ENCODE peak calls at places on chromosomes 2 and 18, in nine cellular contexts. One of them, this sample, is unnamed.

GRCh38 chr2:104845552-104845931 is 8.4 kb upstream of the POU3F3 start:
- DNase-seq in OCI-LY7: no peak
- DNase-seq in prostate gland: no peak
- DNase-seq in esophagus squamous epithelium: no peak
- DNase-seq in breast epithelium: no peak
- DNase-seq in upper lobe of right lung: no peak
- DNase-seq in HCT116: no peak
- DNase-seq in right atrium auricular region: no peak
- DNase-seq in LNCaP clone FGC: no peak
- DNase-seq in this sample: no peak

GRCh38 chr2:86480105-86480504 is 38.9 kb downstream of the KDM3A start:
- DNase-seq in breast epithelium: peak
- DNase-seq in LNCaP clone FGC: peak
- DNase-seq in HCT116: no peak
- DNase-seq in OCI-LY7: no peak
- DNase-seq in right atrium auricular region: no peak
- DNase-seq in upper lobe of right lung: no peak
- DNase-seq in prostate gland: peak
- DNase-seq in esophagus squamous epithelium: no peak
- DNase-seq in this sample: peak

GRCh38 chr2:30713698-30714097 is 93.5 kb downstream of the CAPN13 start:
- DNase-seq in prostate gland: no peak
- DNase-seq in right atrium auricular region: peak
- DNase-seq in upper lobe of right lung: no peak
- DNase-seq in OCI-LY7: no peak
- DNase-seq in breast epithelium: no peak
- DNase-seq in LNCaP clone FGC: no peak
- DNase-seq in HCT116: no peak
- DNase-seq in esophagus squamous epithelium: no peak
- DNase-seq in this sample: no peak

GRCh38 chr2:220882507-220882906 is 689.6 kb downstream of the EPHA4 start:
- DNase-seq in prostate gland: no peak
- DNase-seq in esophagus squamous epithelium: no peak
- DNase-seq in HCT116: no peak
- DNase-seq in breast epithelium: no peak
- DNase-seq in right atrium auricular region: no peak
- DNase-seq in upper lobe of right lung: no peak
- DNase-seq in OCI-LY7: no peak
- DNase-seq in LNCaP clone FGC: no peak
- DNase-seq in this sample: no peak

GRCh38 chr2:238596571-238597551 is 170.1 kb downstream of the ASB1 start:
- DNase-seq in prostate gland: peak
- DNase-seq in HCT116: peak
- DNase-seq in breast epithelium: no peak
- DNase-seq in LNCaP clone FGC: peak
- DNase-seq in esophagus squamous epithelium: no peak
- DNase-seq in OCI-LY7: no peak
- DNase-seq in right atrium auricular region: no peak
- DNase-seq in upper lobe of right lung: no peak
- DNase-seq in this sample: peak

GRCh38 chr18:54086046-54086802 is 138.2 kb downstream of the MBD2 start:
- DNase-seq in esophagus squamous epithelium: no peak
- DNase-seq in prostate gland: no peak
- DNase-seq in upper lobe of right lung: no peak
- DNase-seq in LNCaP clone FGC: no peak
- DNase-seq in breast epithelium: no peak
- DNase-seq in OCI-LY7: no peak
- DNase-seq in right atrium auricular region: no peak
- DNase-seq in HCT116: no peak
- DNase-seq in this sample: no peak

GRCh38 chr2:43059183-43059897 is 167.1 kb downstream of the ZFP36L2 start:
- DNase-seq in breast epithelium: no peak
- DNase-seq in right atrium auricular region: peak
- DNase-seq in HCT116: no peak
- DNase-seq in upper lobe of right lung: peak
- DNase-seq in prostate gland: peak
- DNase-seq in esophagus squamous epithelium: no peak
- DNase-seq in OCI-LY7: no peak
- DNase-seq in LNCaP clone FGC: no peak
- DNase-seq in this sample: peak

GRCh38 chr2:16774091-16774490 is 108.5 kb upstream of the CYRIA start:
- DNase-seq in OCI-LY7: no peak
- DNase-seq in LNCaP clone FGC: no peak
- DNase-seq in upper lobe of right lung: no peak
- DNase-seq in HCT116: no peak
- DNase-seq in breast epithelium: no peak
- DNase-seq in esophagus squamous epithelium: no peak
- DNase-seq in prostate gland: no peak
- DNase-seq in right atrium auricular region: no peak
- DNase-seq in this sample: peak

GRCh38 chr18:57273194-57273593 is 79.2 kb upstream of the ST8SIA3 start:
- DNase-seq in LNCaP clone FGC: peak
- DNase-seq in esophagus squamous epithelium: no peak
- DNase-seq in upper lobe of right lung: no peak
- DNase-seq in prostate gland: peak
- DNase-seq in breast epithelium: no peak
- DNase-seq in OCI-LY7: no peak
- DNase-seq in right atrium auricular region: no peak
- DNase-seq in HCT116: no peak
- DNase-seq in this sample: no peak

GRCh38 chr2:34307636-34308035 is 708.5 kb upstream of the FAM98A start:
- DNase-seq in HCT116: no peak
- DNase-seq in right atrium auricular region: no peak
- DNase-seq in esophagus squamous epithelium: no peak
- DNase-seq in OCI-LY7: no peak
- DNase-seq in breast epithelium: no peak
- DNase-seq in prostate gland: no peak
- DNase-seq in LNCaP clone FGC: no peak
- DNase-seq in upper lobe of right lung: no peak
- DNase-seq in this sample: no peak

GRCh38 chr2:239359194-239359912 is 41.5 kb downstream of the HDAC4 start:
- DNase-seq in OCI-LY7: no peak
- DNase-seq in prostate gland: no peak
- DNase-seq in esophagus squamous epithelium: no peak
- DNase-seq in LNCaP clone FGC: no peak
- DNase-seq in upper lobe of right lung: no peak
- DNase-seq in HCT116: no peak
- DNase-seq in breast epithelium: peak
- DNase-seq in right atrium auricular region: peak
- DNase-seq in this sample: no peak

GRCh38 chr18:74519320-74520095 is 14.8 kb upstream of the CNDP1 start:
- DNase-seq in prostate gland: no peak
- DNase-seq in breast epithelium: no peak
- DNase-seq in OCI-LY7: no peak
- DNase-seq in esophagus squamous epithelium: no peak
- DNase-seq in upper lobe of right lung: peak
- DNase-seq in LNCaP clone FGC: no peak
- DNase-seq in HCT116: no peak
- DNase-seq in right atrium auricular region: no peak
- DNase-seq in this sample: no peak

GRCh38 chr18:70380915-70381896 is 92.4 kb downstream of the SOCS6 start:
- DNase-seq in esophagus squamous epithelium: no peak
- DNase-seq in prostate gland: peak
- DNase-seq in HCT116: no peak
- DNase-seq in OCI-LY7: no peak
- DNase-seq in upper lobe of right lung: no peak
- DNase-seq in right atrium auricular region: no peak
- DNase-seq in LNCaP clone FGC: no peak
- DNase-seq in breast epithelium: no peak
- DNase-seq in this sample: peak

GRCh38 chr2:178193496-178193822 is 853 bp upstream of the OSBPL6 start:
- DNase-seq in OCI-LY7: no peak
- DNase-seq in HCT116: no peak
- DNase-seq in right atrium auricular region: no peak
- DNase-seq in esophagus squamous epithelium: no peak
- DNase-seq in prostate gland: peak
- DNase-seq in upper lobe of right lung: no peak
- DNase-seq in breast epithelium: peak
- DNase-seq in LNCaP clone FGC: peak
- DNase-seq in this sample: no peak

GRCh38 chr18:43590182-43590903 is 313.1 kb upstream of the SYT4 start:
- DNase-seq in HCT116: no peak
- DNase-seq in right atrium auricular region: no peak
- DNase-seq in upper lobe of right lung: peak
- DNase-seq in prostate gland: no peak
- DNase-seq in OCI-LY7: no peak
- DNase-seq in esophagus squamous epithelium: no peak
- DNase-seq in breast epithelium: no peak
- DNase-seq in LNCaP clone FGC: no peak
- DNase-seq in this sample: peak

GRCh38 chr18:41315134-41315533 is 639.9 kb upstream of the PIK3C3 start:
- DNase-seq in esophagus squamous epithelium: no peak
- DNase-seq in LNCaP clone FGC: no peak
- DNase-seq in OCI-LY7: no peak
- DNase-seq in upper lobe of right lung: no peak
- DNase-seq in prostate gland: no peak
- DNase-seq in breast epithelium: no peak
- DNase-seq in right atrium auricular region: no peak
- DNase-seq in HCT116: no peak
- DNase-seq in this sample: no peak

GRCh38 chr18:41312241-41312590 is 642.8 kb upstream of the PIK3C3 start:
- DNase-seq in breast epithelium: no peak
- DNase-seq in upper lobe of right lung: no peak
- DNase-seq in esophagus squamous epithelium: no peak
- DNase-seq in OCI-LY7: no peak
- DNase-seq in HCT116: no peak
- DNase-seq in LNCaP clone FGC: no peak
- DNase-seq in right atrium auricular region: no peak
- DNase-seq in prostate gland: no peak
- DNase-seq in this sample: no peak

GRCh38 chr18:41311571-41312240 is 643.3 kb upstream of the PIK3C3 start:
- DNase-seq in upper lobe of right lung: no peak
- DNase-seq in right atrium auricular region: no peak
- DNase-seq in prostate gland: no peak
- DNase-seq in LNCaP clone FGC: no peak
- DNase-seq in esophagus squamous epithelium: no peak
- DNase-seq in OCI-LY7: no peak
- DNase-seq in breast epithelium: no peak
- DNase-seq in HCT116: no peak
- DNase-seq in this sample: no peak
- H3K4me3 ChIP-seq in upper lobe of right lung: no peak
- H3K4me3 ChIP-seq in right atrium auricular region: no peak
- H3K4me3 ChIP-seq in prostate gland: no peak
- H3K4me3 ChIP-seq in LNCaP clone FGC: no peak
- H3K4me3 ChIP-seq in esophagus squamous epithelium: no peak
- H3K4me3 ChIP-seq in OCI-LY7: no peak
- H3K4me3 ChIP-seq in breast epithelium: no peak
- H3K4me3 ChIP-seq in HCT116: no peak
- H3K4me3 ChIP-seq in this sample: no peak

DNA sequence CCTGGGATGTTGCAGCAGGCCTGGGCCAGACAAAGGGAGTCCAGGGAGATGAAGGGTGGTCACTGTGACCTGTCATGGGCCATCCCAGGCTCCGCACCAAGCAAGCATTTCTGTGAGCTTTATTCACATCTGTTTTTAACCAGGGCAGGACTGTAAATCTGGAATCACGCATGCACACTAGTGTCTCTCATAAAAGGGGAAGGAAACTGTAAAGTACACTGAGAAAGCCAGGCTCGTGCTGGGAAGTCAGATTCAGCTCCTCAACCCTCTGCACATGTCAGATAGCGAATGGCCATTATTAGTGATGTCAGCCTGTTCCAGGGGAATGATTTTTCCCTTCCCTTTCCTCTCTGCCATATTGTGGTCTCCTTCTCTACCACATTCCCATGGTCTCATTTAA is 818.6 kb upstream of the RAB6C start:
- DNase-seq in HCT116: no peak
- DNase-seq in LNCaP clone FGC: no peak
- DNase-seq in right atrium auricular region: no peak
- DNase-seq in prostate gland: no peak
- DNase-seq in upper lobe of right lung: no peak
- DNase-seq in esophagus squamous epithelium: no peak
- DNase-seq in OCI-LY7: no peak
- DNase-seq in breast epithelium: no peak
- DNase-seq in this sample: no peak
- H3K4me3 ChIP-seq in HCT116: no peak
- H3K4me3 ChIP-seq in LNCaP clone FGC: no peak
- H3K4me3 ChIP-seq in right atrium auricular region: no peak
- H3K4me3 ChIP-seq in prostate gland: no peak
- H3K4me3 ChIP-seq in upper lobe of right lung: no peak
- H3K4me3 ChIP-seq in esophagus squamous epithelium: no peak
- H3K4me3 ChIP-seq in OCI-LY7: no peak
- H3K4me3 ChIP-seq in breast epithelium: no peak
- H3K4me3 ChIP-seq in this sample: no peak

DNA sequence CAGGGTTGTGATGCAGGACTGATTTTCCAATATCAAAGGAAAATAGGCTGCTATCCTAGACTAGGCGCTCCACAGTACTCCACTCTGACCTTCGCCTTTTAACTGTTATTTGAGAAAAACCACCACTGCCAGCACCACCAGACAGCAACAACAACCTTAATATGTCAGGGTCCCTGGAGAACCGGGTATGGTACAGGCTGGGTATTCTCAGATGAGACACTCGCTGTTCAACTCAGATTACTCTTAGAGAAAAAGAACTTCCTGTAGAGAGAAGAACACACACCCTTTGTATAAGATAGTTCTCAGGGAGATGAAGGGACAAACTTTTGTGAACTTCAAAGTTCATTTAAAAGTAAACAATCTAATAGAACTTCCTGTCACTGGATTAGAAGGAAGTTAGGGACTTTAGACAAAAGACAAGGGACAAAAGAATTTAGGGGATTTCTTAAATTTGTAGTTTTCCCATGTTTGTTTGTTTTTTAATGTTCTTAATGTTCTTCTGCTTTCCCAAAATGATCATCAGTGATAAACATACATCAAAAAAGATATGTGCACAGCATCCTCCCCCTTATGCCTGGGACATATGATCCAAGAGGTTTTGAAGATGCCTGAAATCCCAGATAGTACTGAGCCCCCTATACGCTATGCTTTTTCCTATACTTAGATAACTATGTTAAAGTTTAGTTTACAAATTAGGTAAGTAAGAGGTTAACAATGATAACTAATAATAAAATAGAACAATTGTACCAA is 41.3 kb upstream of the PPP1R1C start:
- DNase-seq in prostate gland: no peak
- DNase-seq in upper lobe of right lung: no peak
- DNase-seq in breast epithelium: no peak
- DNase-seq in OCI-LY7: no peak
- DNase-seq in esophagus squamous epithelium: no peak
- DNase-seq in HCT116: no peak
- DNase-seq in right atrium auricular region: no peak
- DNase-seq in LNCaP clone FGC: no peak
- DNase-seq in this sample: no peak
- H3K4me3 ChIP-seq in prostate gland: no peak
- H3K4me3 ChIP-seq in upper lobe of right lung: no peak
- H3K4me3 ChIP-seq in breast epithelium: no peak
- H3K4me3 ChIP-seq in OCI-LY7: no peak
- H3K4me3 ChIP-seq in esophagus squamous epithelium: no peak
- H3K4me3 ChIP-seq in HCT116: no peak
- H3K4me3 ChIP-seq in right atrium auricular region: no peak
- H3K4me3 ChIP-seq in LNCaP clone FGC: no peak
- H3K4me3 ChIP-seq in this sample: no peak

DNA sequence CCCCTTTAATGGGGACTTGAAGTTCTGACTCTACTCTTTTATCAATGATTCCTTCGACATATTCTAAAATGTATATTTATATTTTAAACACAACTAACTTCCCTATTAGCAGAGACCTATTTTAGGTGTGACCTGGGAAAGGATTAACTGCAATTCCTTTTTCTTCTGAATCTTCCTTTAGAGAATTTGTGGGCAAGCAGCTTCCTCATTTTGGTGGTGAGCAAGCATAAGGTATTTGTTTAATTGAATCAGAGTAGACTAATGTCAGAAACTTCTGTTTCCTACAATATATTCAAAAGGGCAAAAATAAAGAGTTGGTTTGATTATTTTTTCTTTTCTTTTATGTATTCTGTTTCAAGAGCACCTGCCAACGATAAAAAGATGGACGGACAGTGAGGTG is 237.0 kb downstream of the IKZF2 start:
- DNase-seq in esophagus squamous epithelium: no peak
- DNase-seq in upper lobe of right lung: no peak
- DNase-seq in prostate gland: no peak
- DNase-seq in HCT116: no peak
- DNase-seq in right atrium auricular region: no peak
- DNase-seq in OCI-LY7: peak
- DNase-seq in breast epithelium: no peak
- DNase-seq in LNCaP clone FGC: no peak
- DNase-seq in this sample: peak
- H3K4me3 ChIP-seq in esophagus squamous epithelium: no peak
- H3K4me3 ChIP-seq in upper lobe of right lung: no peak
- H3K4me3 ChIP-seq in prostate gland: no peak
- H3K4me3 ChIP-seq in HCT116: no peak
- H3K4me3 ChIP-seq in right atrium auricular region: no peak
- H3K4me3 ChIP-seq in OCI-LY7: peak
- H3K4me3 ChIP-seq in breast epithelium: no peak
- H3K4me3 ChIP-seq in LNCaP clone FGC: no peak
- H3K4me3 ChIP-seq in this sample: no peak

This sample was measured in epithelial cell of esophagus.